ENCODE peak calls at places on chromosomes 12 and 14, in four cellular contexts. S is cardiac fibroblast, W is tibial artery, R is cardiac muscle cell. V is an unnamed sample.
A peak's percentile ranks its signal among the peaks of the same experiment; 100 is the strongest.

GRCh38 chr12:6183689-6184441 is 16.3 kb upstream of the CD9 start:
- DNase-seq in S (peak; percentile 64), W (no peak), R (no peak), V (peak; percentile 89)

GRCh38 chr12:12653922-12654321 is 42.1 kb downstream of the GPR19 start:
- DNase-seq in S (no peak), W (no peak), R (no peak), V (no peak)

GRCh38 chr14:74064883-74065282 is 19.4 kb downstream of the ALDH6A1 start:
- DNase-seq in S (peak; percentile 44), W (no peak), R (no peak), V (no peak)

GRCh38 chr12:132329036-132329738 is at the start of gene GALNT9:
- DNase-seq in S (no peak), W (no peak), R (peak; percentile 78), V (no peak)

GRCh38 chr14:105507247-105507646 is 16.2 kb downstream of the TEDC1 start:
- DNase-seq in S (no peak), W (no peak), R (no peak), V (peak; percentile 46)

GRCh38 chr12:5715076-5715475 is 230.0 kb downstream of the ANO2 start:
- DNase-seq in S (no peak), W (no peak), R (no peak), V (no peak)

GRCh38 chr12:3295648-3296408 is 195.2 kb upstream of the PRMT8 start:
- DNase-seq in S (peak; percentile 44), W (peak; percentile 49), R (no peak), V (no peak)

GRCh38 chr12:92134638-92135274 is 10.9 kb downstream of the BTG1 start:
- DNase-seq in S (peak; percentile 83), W (no peak), R (no peak), V (no peak)

GRCh38 chr12:76446090-76446489 is 97.9 kb upstream of the BBS10 start:
- DNase-seq in S (no peak), W (no peak), R (no peak), V (no peak)

GRCh38 chr14:83309211-83309610 is 1775.6 kb upstream of the SEL1L start:
- DNase-seq in S (no peak), W (no peak), R (no peak), V (no peak)

GRCh38 chr12:107449891-107450290 is 235.7 kb upstream of the PWP1 start:
- DNase-seq in S (peak; percentile 52), W (no peak), R (no peak), V (no peak)

GRCh38 chr12:65823481-65824313 is 586 bp upstream of the HMGA2 start:
- DNase-seq in S (peak; percentile 65), W (no peak), R (peak; percentile 86), V (peak; percentile 58)

GRCh38 chr14:103713304-103714062 is 1.8 kb downstream of the XRCC3 start:
- DNase-seq in S (no peak), W (no peak), R (no peak), V (no peak)

GRCh38 chr14:44396226-44396625 is 110.9 kb downstream of the FSCB start:
- DNase-seq in S (no peak), W (no peak), R (no peak), V (no peak)

GRCh38 chr12:110966081-110966760 is 45.8 kb upstream of the MYL2 start:
- DNase-seq in S (no peak), W (no peak), R (no peak), V (no peak)

GRCh38 chr14:32183151-32184048 is 18.4 kb upstream of the RNU6-7 start:
- DNase-seq in S (no peak), W (no peak), R (no peak), V (no peak)

GRCh38 chr14:82387699-82388098 is 854.0 kb upstream of the SEL1L start:
- DNase-seq in S (no peak), W (no peak), R (no peak), V (no peak)

GRCh38 chr12:752673-753400 is 458 bp downstream of the WNK1 start:
- DNase-seq in S (peak; percentile 40), W (peak; percentile 59), R (peak; percentile 78), V (no peak)

GRCh38 chr12:76490763-76491162 is 68.8 kb downstream of the OSBPL8 start:
- DNase-seq in S (no peak), W (no peak), R (no peak), V (no peak)

GRCh38 chr12:71415336-71416231 is 24.0 kb upstream of the LGR5 start:
- DNase-seq in S (peak; percentile 73), W (no peak), R (peak; percentile 73), V (no peak)

GRCh38 chr12:33486058-33486457 is 46.4 kb upstream of the SYT10 start:
- DNase-seq in S (no peak), W (no peak), R (no peak), V (no peak)

GRCh38 chr14:91140672-91141071 is 26.8 kb downstream of the DGLUCY start:
- DNase-seq in S (peak; percentile 51), W (no peak), R (peak; percentile 26), V (no peak)

GRCh38 chr12:115983226-115983798 is 294.2 kb downstream of the MED13L start:
- DNase-seq in S (peak; percentile 22), W (no peak), R (peak; percentile 62), V (no peak)

GRCh38 chr14:54698501-54698900 is 131.6 kb downstream of the SAMD4A start:
- DNase-seq in S (no peak), W (no peak), R (peak; percentile 27), V (no peak)

GRCh38 chr12:48775991-48776649 is 12.8 kb downstream of the ADCY6 start:
- DNase-seq in S (no peak), W (no peak), R (no peak), V (no peak)

GRCh38 chr12:132591107-132591935 is 19.1 kb downstream of the LRCOL1 start:
- DNase-seq in S (no peak), W (no peak), R (no peak), V (no peak)

GRCh38 chr12:38875571-38876228 is 29.7 kb downstream of the CPNE8 start:
- DNase-seq in S (peak; percentile 64), W (no peak), R (no peak), V (no peak)

GRCh38 chr12:110006115-110006514 is 6.9 kb downstream of the ANKRD13A start:
- DNase-seq in S (no peak), W (no peak), R (no peak), V (no peak)

GRCh38 chr14:60331201-60332045 is 82.4 kb downstream of the PPM1A start:
- DNase-seq in S (peak; percentile 62), W (peak; percentile 46), R (peak; percentile 89), V (no peak)
- H3K4me3 ChIP-seq in S (peak overlapping the region; percentile 29), W (peak overlapping the region; percentile 26), R (no peak overlapping the region), V (peak overlapping the region; percentile 14)

DNA sequence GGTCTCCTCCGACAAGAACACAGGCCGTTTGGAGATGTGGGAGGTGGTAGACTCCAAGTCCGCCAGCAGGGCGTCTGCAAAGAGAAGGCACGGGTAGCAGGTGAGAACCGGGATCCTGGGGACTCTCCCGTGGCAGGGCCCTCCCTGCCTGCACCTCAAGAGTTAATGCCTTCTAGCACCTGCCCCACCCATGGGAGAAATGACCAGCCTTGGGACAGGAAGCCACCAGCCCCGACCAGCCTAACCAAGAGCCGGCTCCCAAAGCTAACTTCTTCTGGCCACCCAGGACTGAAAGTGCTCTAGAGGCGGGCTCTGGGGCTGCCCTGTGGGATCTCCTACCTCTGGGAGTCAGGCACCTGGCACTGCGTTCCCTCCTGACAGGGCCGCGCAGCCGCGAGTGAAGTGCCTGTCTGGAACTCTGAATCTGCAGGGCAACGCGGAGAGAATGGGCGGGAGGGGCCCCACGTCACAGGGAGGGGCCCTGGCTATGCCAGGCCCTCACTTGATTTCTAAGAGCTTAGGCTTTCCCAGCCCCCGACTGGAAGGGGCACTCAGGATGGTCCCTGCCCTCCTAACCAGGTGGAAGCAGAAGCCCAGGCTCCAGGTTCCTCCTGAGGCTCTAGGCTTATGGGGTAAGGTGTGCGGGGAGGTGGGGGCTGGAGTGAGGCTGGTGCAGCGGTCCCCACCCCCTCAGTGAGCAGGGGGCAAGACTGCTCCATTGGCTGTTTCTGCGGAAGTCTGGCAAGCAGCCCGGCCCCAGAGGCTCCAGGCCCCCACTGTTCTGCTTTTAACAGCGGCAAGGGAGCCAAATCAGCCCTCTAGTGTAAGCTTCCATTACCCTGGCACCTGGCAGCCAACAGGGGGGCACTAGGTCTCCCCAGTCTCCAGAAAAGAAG is 23.6 kb upstream of the RPLP0 start:
- DNase-seq in S (no peak), W (no peak), R (no peak), V (peak; percentile 81)
- H3K4me3 ChIP-seq in S (no peak overlapping the region), W (no peak overlapping the region), R (no peak overlapping the region), V (no peak overlapping the region)

GRCh38 chr12:54824402-54824801 is 29.9 kb upstream of the MUCL1 start:
- DNase-seq in S (no peak), W (no peak), R (no peak), V (no peak)

GRCh38 chr12:54821676-54822075 is 32.6 kb upstream of the MUCL1 start:
- DNase-seq in S (no peak), W (no peak), R (no peak), V (no peak)
- H3K4me3 ChIP-seq in S (no peak overlapping the region), W (no peak overlapping the region), R (no peak overlapping the region), V (no peak overlapping the region)

GRCh38 chr12:50102648-50103309 is 1.0 kb upstream of the GPD1 start:
- DNase-seq in S (no peak), W (no peak), R (no peak), V (no peak)

GRCh38 chr12:50103351-50103750 is 457 bp upstream of the GPD1 start:
- DNase-seq in S (no peak), W (no peak), R (no peak), V (no peak)

GRCh38 chr12:50102186-50102585 is 1.6 kb upstream of the GPD1 start:
- DNase-seq in S (no peak), W (no peak), R (no peak), V (no peak)

GRCh38 chr12:50104614-50105366 is 982 bp downstream of the GPD1 start:
- DNase-seq in S (no peak), W (peak; percentile 35), R (no peak), V (peak; percentile 87)

GRCh38 chr12:50103767-50104321 is at the start of gene GPD1:
- DNase-seq in S (peak; percentile 35), W (no peak), R (peak; percentile 75), V (peak; percentile 82)
- H3K4me3 ChIP-seq in S (no peak within 1 kb of the TSS), W (no peak within 1 kb of the TSS), R (no peak within 1 kb of the TSS), V (no peak within 1 kb of the TSS)

GRCh38 chr12:130344529-130344928 is 6.8 kb downstream of the PIWIL1 start:
- DNase-seq in S (no peak), W (no peak), R (no peak), V (no peak)
- H3K4me3 ChIP-seq in S (no peak overlapping the region), W (no peak overlapping the region), R (no peak overlapping the region), V (no peak overlapping the region)